ENCODE peak calls at places on chromosomes 5 and 9, in nine cellular contexts. H is CD4-positive, alpha-beta T cell; K is stimulated activated CD4-positive, alpha-beta T cell treated with anti-CD3 and anti-CD28 coated beads, Interleukin-4, amount 100 ng/mL, for 24 hours; I is cardiac muscle cell; X is NCI-H1694; G is Calu3; W is GM12891; Q is GM12865; V is GM03348. N is an unnamed sample.

GRCh38 chr5:74420220-74420619 is 220.3 kb downstream of the ENC1 start:
- DNase-seq in V (no peak), K (no peak), G (no peak), Q (no peak), W (no peak), X (no peak), H (no peak), I (no peak), N (no peak)

GRCh38 chr5:83559141-83559785 is 87.7 kb downstream of the VCAN start:
- DNase-seq in K (no peak), H (no peak), W (no peak), Q (no peak), G (peak), X (no peak), I (no peak), V (no peak), N (no peak)

GRCh38 chr5:22314548-22314947 is 538.6 kb downstream of the CDH12 start:
- DNase-seq in K (no peak), Q (no peak), G (no peak), H (no peak), I (no peak), X (no peak), V (no peak), W (no peak), N (no peak)

GRCh38 chr5:143033535-143034260 is 263.5 kb downstream of the ARHGAP26 start:
- DNase-seq in G (no peak), Q (no peak), X (no peak), K (no peak), W (no peak), V (peak), H (no peak), I (peak), N (no peak)

GRCh38 chr9:133876144-133876543 is 116.0 kb downstream of the VAV2 start:
- DNase-seq in K (no peak), W (no peak), V (peak), H (no peak), I (peak), Q (no peak), X (no peak), G (peak), N (no peak)

GRCh38 chr9:124309665-124310064 is 51.9 kb downstream of the NEK6 start:
- DNase-seq in W (no peak), V (peak), I (peak), X (no peak), G (peak), K (no peak), H (no peak), Q (no peak), N (no peak)

GRCh38 chr5:171637811-171638210 is 147.8 kb upstream of the SMIM23 start:
- DNase-seq in I (no peak), H (no peak), K (no peak), G (no peak), X (no peak), Q (no peak), W (no peak), V (no peak), N (no peak)

GRCh38 chr5:17180330-17180843 is 37.0 kb upstream of the BASP1 start:
- DNase-seq in H (no peak), Q (no peak), V (no peak), X (no peak), K (no peak), W (no peak), I (no peak), G (no peak), N (no peak)

GRCh38 chr9:122127396-122127798 is 32.2 kb downstream of the NDUFA8 start:
- DNase-seq in K (no peak), G (no peak), X (no peak), H (no peak), V (no peak), I (no peak), Q (no peak), W (no peak), N (no peak)